ENCODE peak calls at places on chromosomes 4 and X, in seven cellular contexts. N is SJSA1, K is astrocyte of the hippocampus, Z is iris pigment epithelial cell, V is NCI-H2029 treated with DMSO at 0.1 percent for 48 hours, Y is mucosa of descending colon, G is glutamatergic neuron. M is an unnamed sample.

GRCh38 chrX:21745756-21746155 is 12.2 kb downstream of the SMPX start:
- DNase-seq in Z (peak; percentile 38), G (peak; percentile 52), V (no peak), K (peak; percentile 26), N (no peak), Y (peak; percentile 40), M (peak; percentile 62)

GRCh38 chr4:183335369-183335940 is 13.2 kb upstream of the CLDN24 start:
- DNase-seq in Z (peak; percentile 97), K (peak; percentile 68), V (no peak), Y (no peak), G (no peak), N (peak; percentile 49), M (no peak)

GRCh38 chr4:71251266-71251665 is 87.6 kb upstream of the SLC4A4 start:
- DNase-seq in Z (no peak), G (no peak), N (no peak), K (peak; percentile 46), Y (no peak), V (no peak), M (no peak)

GRCh38 chr4:149264093-149264733 is 551.4 kb downstream of the IQCM start:
- DNase-seq in K (peak; percentile 76), N (peak; percentile 41), Z (peak; percentile 60), Y (no peak), G (peak; percentile 40), V (no peak), M (no peak)

GRCh38 chr4:123744664-123745290 is 348.2 kb downstream of the SPRY1 start:
- DNase-seq in G (no peak), K (peak; percentile 6), N (no peak), Z (peak; percentile 82), Y (no peak), V (no peak), M (peak; percentile 6)

GRCh38 chr4:99651811-99652545 is 5.7 kb downstream of the C4orf54 start:
- DNase-seq in Y (no peak), Z (no peak), K (no peak), G (no peak), N (no peak), V (no peak), M (no peak)

GRCh38 chr4:101649790-101650450 is 140.6 kb upstream of the BANK1 start:
- DNase-seq in Z (peak; percentile 8), Y (no peak), G (no peak), V (no peak), K (peak; percentile 45), N (no peak), M (no peak)

GRCh38 chr4:1044469-1045192 is 33.2 kb downstream of the FGFRL1 start:
- DNase-seq in V (no peak), Y (no peak), N (no peak), Z (no peak), G (peak; percentile 14), K (no peak), M (no peak)

GRCh38 chr4:162683659-162684370 is 482.9 kb downstream of the NAF1 start:
- DNase-seq in Z (peak; percentile 15), G (no peak), Y (no peak), K (peak; percentile 13), V (no peak), N (no peak), M (no peak)

GRCh38 chr4:101527186-101527585 is 179.9 kb upstream of the PPP3CA start:
- DNase-seq in G (no peak), Y (no peak), K (no peak), V (no peak), Z (no peak), N (no peak), M (no peak)

GRCh38 chr4:138562544-138562961 is 320.4 kb upstream of the SLC7A11 start:
- DNase-seq in K (peak; percentile 41), V (no peak), Y (no peak), G (no peak), Z (peak; percentile 72), N (no peak), M (no peak)

GRCh38 chr4:145734051-145734450 is 54.1 kb downstream of the C4orf51 start:
- DNase-seq in K (peak; percentile 65), Z (peak; percentile 36), G (no peak), N (no peak), Y (no peak), V (no peak), M (no peak)

GRCh38 chr4:142596595-142596994 is 249.5 kb downstream of the INPP4B start:
- DNase-seq in Y (no peak), N (no peak), Z (no peak), V (no peak), K (no peak), G (no peak), M (no peak)

GRCh38 chr4:159829184-159829583 is 726.3 kb downstream of the RAPGEF2 start:
- DNase-seq in K (no peak), G (no peak), V (no peak), Z (no peak), N (no peak), Y (no peak), M (no peak)

GRCh38 chr4:82123934-82124333 is 249.9 kb downstream of the HNRNPD start:
- DNase-seq in Y (no peak), V (no peak), G (no peak), K (no peak), Z (no peak), N (no peak), M (no peak)

GRCh38 chrX:53262918-53263394 is 18.4 kb downstream of the IQSEC2 start:
- DNase-seq in N (peak; percentile 68), Y (no peak), Z (peak; percentile 73), G (no peak), K (peak; percentile 40), V (no peak), M (no peak)

GRCh38 chr4:152778656-152779512 is 646 bp downstream of the TIGD4 start:
- DNase-seq in Y (peak; percentile 44), N (no peak), V (peak; percentile 3), K (peak; percentile 54), Z (peak; percentile 15), G (peak; percentile 36), M (peak; percentile 24)

GRCh38 chr4:56261027-56261426 is 126.3 kb downstream of the AASDH start:
- DNase-seq in Z (no peak), K (no peak), G (no peak), V (no peak), N (no peak), Y (no peak), M (no peak)

GRCh38 chrX:2594491-2594890 is 93.7 kb upstream of the DHRSX start:
- DNase-seq in N (no peak), Y (no peak), K (no peak), G (no peak), V (no peak), Z (no peak), M (no peak)

GRCh38 chr4:140012688-140013087 is 141.3 kb downstream of the MAML3 start:
- DNase-seq in N (peak; percentile 64), Y (peak; percentile 67), V (peak; percentile 96), K (peak; percentile 80), Z (peak; percentile 94), G (no peak), M (peak; percentile 76)